ENCODE peak calls at places on chromosomes 11 and 22, in nine cellular contexts. S, J, V, N, C, A, L, M and Z are unnamed samples.
A peak's percentile ranks its signal among the peaks of the same experiment; 100 is the strongest.

GRCh38 chr11:15826008-15826650 is 530.2 kb downstream of the SOX6 start:
- DNase-seq in S (no peak), J (no peak), V (no peak), N (no peak), C (no peak), A (no peak), L (no peak), M (no peak), Z (no peak)

GRCh38 chr11:72637198-72637597 is 37.0 kb downstream of the PDE2A start:
- DNase-seq in S (no peak), J (no peak), V (no peak), N (no peak), C (no peak), A (no peak), L (no peak), M (no peak), Z (no peak)

GRCh38 chr11:74777038-74777437 is 28.4 kb downstream of the RNF169 start:
- DNase-seq in S (no peak), J (no peak), V (no peak), N (no peak), C (no peak), A (no peak), L (no peak), M (no peak), Z (no peak)

GRCh38 chr11:11396290-11397042 is 43.4 kb upstream of the CSNK2A3 start:
- DNase-seq in S (no peak), J (no peak), V (peak; percentile 86), N (no peak), C (no peak), A (no peak), L (no peak), M (no peak), Z (peak; percentile 77)

GRCh38 chr22:42459273-42460040 is 27.3 kb upstream of the NFAM1 start:
- DNase-seq in S (no peak), J (no peak), V (no peak), N (no peak), C (no peak), A (no peak), L (peak; percentile 35), M (no peak), Z (no peak)

GRCh38 chr11:80346660-80347059 is 905.8 kb upstream of the TENM4 start:
- DNase-seq in S (no peak), J (no peak), V (no peak), N (no peak), C (no peak), A (no peak), L (no peak), M (no peak), Z (no peak)

GRCh38 chr22:17785185-17786184 is 11.2 kb upstream of the BID start:
- DNase-seq in S (peak; percentile 79), J (peak; percentile 68), V (no peak), N (peak; percentile 89), C (peak; percentile 64), A (peak; percentile 92), L (peak; percentile 91), M (peak; percentile 50), Z (no peak)

GRCh38 chr22:25131198-25131887 is 68.3 kb upstream of the CRYBB3 start:
- DNase-seq in S (no peak), J (no peak), V (no peak), N (no peak), C (no peak), A (peak; percentile 47), L (no peak), M (no peak), Z (no peak)

GRCh38 chr22:25193548-25193947 is 6.1 kb upstream of the CRYBB3 start:
- DNase-seq in S (peak; percentile 7), J (no peak), V (no peak), N (no peak), C (no peak), A (no peak), L (no peak), M (no peak), Z (no peak)

GRCh38 chr22:47384977-47385376 is 622.5 kb downstream of the TBC1D22A start:
- DNase-seq in S (no peak), J (no peak), V (no peak), N (peak; percentile 14), C (no peak), A (no peak), L (no peak), M (no peak), Z (no peak)

GRCh38 chr22:37218771-37219411 is 6.6 kb upstream of the SSTR3 start:
- DNase-seq in S (peak; percentile 87), J (peak; percentile 73), V (no peak), N (no peak), C (no peak), A (no peak), L (no peak), M (no peak), Z (no peak)

GRCh38 chr22:37248251-37248650 is 4.2 kb upstream of the RAC2 start:
- DNase-seq in S (no peak), J (no peak), V (no peak), N (peak; percentile 8), C (no peak), A (no peak), L (no peak), M (no peak), Z (no peak)

GRCh38 chr22:46678785-46679700 is 58.9 kb downstream of the GRAMD4 start:
- DNase-seq in S (no peak), J (no peak), V (peak; percentile 32), N (no peak), C (no peak), A (no peak), L (no peak), M (no peak), Z (no peak)

GRCh38 chr11:61718613-61719302 is 33.7 kb upstream of the MYRF start:
- DNase-seq in S (no peak), J (no peak), V (peak; percentile 38), N (no peak), C (peak; percentile 60), A (no peak), L (peak; percentile 25), M (peak; percentile 80), Z (peak; percentile 15)

GRCh38 chr22:36257308-36257707 is 4.4 kb downstream of the APOL1 start:
- DNase-seq in S (no peak), J (no peak), V (no peak), N (no peak), C (no peak), A (no peak), L (no peak), M (no peak), Z (no peak)

GRCh38 chr11:74388678-74389327 is 9.4 kb downstream of the PGM2L1 start:
- DNase-seq in S (peak; percentile 63), J (peak; percentile 14), V (no peak), N (no peak), C (peak; percentile 62), A (peak; percentile 70), L (peak; percentile 72), M (peak; percentile 42), Z (no peak)

GRCh38 chr11:47415091-47415854 is 6.9 kb downstream of the SLC39A13 start:
- DNase-seq in S (no peak), J (no peak), V (no peak), N (no peak), C (no peak), A (no peak), L (no peak), M (no peak), Z (no peak)

GRCh38 chr11:16606784-16607674 is 131.4 kb upstream of the C11orf58 start:
- DNase-seq in S (no peak), J (no peak), V (no peak), N (peak; percentile 81), C (peak; percentile 54), A (peak; percentile 62), L (peak; percentile 58), M (peak; percentile 50), Z (no peak)

GRCh38 chr22:27327981-27328721 is 473.4 kb downstream of the MN1 start:
- DNase-seq in S (no peak), J (no peak), V (no peak), N (no peak), C (no peak), A (peak; percentile 18), L (no peak), M (no peak), Z (no peak)
- TF ChIP-seq CTCF in S (peak; percentile 59), J (no peak), V (no peak), N (no peak), C (no peak), A (no peak), L (peak; percentile 30), M (no peak), Z (no peak)

DNA sequence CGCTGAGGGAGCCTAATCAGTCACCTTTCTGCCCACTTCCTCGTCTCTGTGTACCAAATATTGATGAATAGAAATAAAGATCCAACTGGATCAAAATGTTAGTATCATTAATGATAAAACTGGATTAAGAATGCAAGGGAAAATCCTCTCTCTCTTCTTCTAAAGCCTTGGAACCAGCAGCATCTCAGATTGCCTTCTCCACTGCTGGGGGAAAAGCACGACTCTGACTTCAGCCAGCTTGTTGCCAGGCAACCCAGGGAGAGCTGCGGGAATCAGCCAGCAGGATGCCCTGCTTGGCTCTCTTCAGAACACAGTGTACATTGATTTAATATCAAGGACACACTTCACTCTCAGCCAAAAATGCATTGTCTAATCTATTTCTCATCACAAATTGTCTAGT is 28.8 kb upstream of the VWA5A start:
- DNase-seq in S (no peak), J (no peak), V (no peak), N (no peak), C (peak; percentile 25), A (no peak), L (no peak), M (peak; percentile 69), Z (no peak)
- TF ChIP-seq CTCF in S (no peak), J (no peak), V (no peak), N (no peak), C (no peak), A (no peak), L (no peak), M (no peak), Z (no peak)

DNA sequence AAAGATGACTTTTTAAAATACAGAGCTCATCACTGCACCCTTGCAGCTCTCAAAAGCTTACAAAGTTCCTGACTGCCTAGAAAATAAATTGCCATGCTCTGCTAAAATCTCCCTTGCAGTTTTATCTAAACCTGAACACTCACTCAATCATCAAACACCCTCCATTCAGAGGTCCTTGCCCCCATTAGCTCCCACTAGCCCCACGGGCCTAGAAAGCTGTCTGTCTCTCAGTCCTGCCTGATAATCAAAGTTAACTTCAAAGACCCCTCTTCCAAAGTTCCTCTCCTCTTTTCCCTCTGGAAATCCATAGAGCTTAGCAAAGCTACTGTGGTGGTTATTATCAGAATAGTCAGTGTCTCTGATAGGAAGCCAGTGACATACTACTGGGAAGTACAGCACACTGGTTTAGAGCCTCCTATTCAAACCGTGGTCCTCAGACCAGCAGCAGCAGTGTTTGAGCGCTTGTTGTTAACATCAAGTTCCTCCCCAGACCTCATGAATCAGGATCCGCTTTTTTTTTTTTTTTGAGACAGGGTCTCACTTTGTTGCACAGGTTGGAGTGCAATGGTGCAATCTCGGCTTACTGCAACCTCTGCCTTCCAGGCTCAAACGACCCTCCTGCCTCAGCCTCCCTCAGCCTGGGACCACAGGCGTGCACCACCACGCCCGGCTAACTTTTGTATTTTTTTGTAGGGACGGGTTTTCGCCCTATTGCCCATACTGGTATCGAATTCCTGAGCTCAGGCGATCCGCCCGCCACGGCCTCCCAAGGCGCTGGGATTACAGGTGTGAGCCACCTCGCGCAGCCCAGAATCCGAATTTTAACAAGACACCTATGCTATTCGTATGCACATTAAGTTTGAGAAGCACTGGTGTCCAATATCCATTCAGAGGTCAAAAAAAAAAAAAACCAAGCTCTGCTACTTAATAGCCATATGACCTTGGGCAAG is 1.2 kb downstream of the NDUFC2 start:
- DNase-seq in S (peak; percentile 8), J (no peak), V (no peak), N (no peak), C (no peak), A (no peak), L (peak; percentile 48), M (no peak), Z (no peak)
- TF ChIP-seq CTCF in S (no peak), J (no peak), V (no peak), N (no peak), C (no peak), A (no peak), L (no peak), M (no peak), Z (no peak)

GRCh38 chr22:50582562-50583293 is at the start of gene CHKB:
- DNase-seq in S (peak; percentile 99), J (peak; percentile 98), V (peak; percentile 89), N (peak; percentile 98), C (peak; percentile 99), A (peak; percentile 99), L (peak; percentile 96), M (peak; percentile 99), Z (peak; percentile 80)
- TF ChIP-seq CTCF in S (no peak), J (no peak), V (no peak), N (no peak), C (no peak), A (no peak), L (no peak), M (no peak), Z (no peak)